ENCODE peak calls at places on chromosomes 4 and X, in ten cellular contexts. K, D, P, M, Z, F, N, H, R and E are unnamed samples.

GRCh38 chrX:93580634-93581033 is 92.7 kb downstream of the NAP1L3 start:
- DNase-seq in R (no peak), H (no peak), K (no peak), P (no peak), N (no peak), M (no peak), D (no peak), F (no peak), Z (no peak), E (no peak)

GRCh38 chrX:7132335-7133035 is 15.0 kb upstream of the STS start:
- DNase-seq in K (peak), H (peak), M (no peak), N (no peak), P (peak), Z (peak), R (peak), F (peak), D (peak), E (no peak)

GRCh38 chr4:186946682-186947294 is 223.1 kb upstream of the FAT1 start:
- DNase-seq in D (peak), M (no peak), R (no peak), F (peak), P (peak), K (peak), N (no peak), H (no peak), Z (no peak), E (no peak)

GRCh38 chr4:83393908-83394307 is 59.3 kb upstream of the HPSE start:
- DNase-seq in K (no peak), H (no peak), F (no peak), D (no peak), R (no peak), N (no peak), Z (no peak), M (no peak), P (no peak), E (no peak)

GRCh38 chrX:29447867-29448266 is 767.5 kb upstream of the MAGEB2 start:
- DNase-seq in R (no peak), H (no peak), Z (no peak), D (no peak), F (no peak), M (no peak), P (no peak), N (no peak), K (no peak), E (no peak)

GRCh38 chr4:174192943-174193342 is 90.5 kb downstream of the FBXO8 start:
- DNase-seq in K (no peak), D (no peak), N (no peak), M (no peak), R (no peak), F (no peak), Z (no peak), H (no peak), P (no peak), E (no peak)

GRCh38 chrX:18172970-18173369 is 47.7 kb downstream of the BEND2 start:
- DNase-seq in R (no peak), Z (no peak), F (no peak), H (no peak), N (no peak), P (no peak), K (no peak), D (no peak), M (no peak), E (no peak)

GRCh38 chr4:135239964-135240363 is 1038.4 kb upstream of the PABPC4L start:
- DNase-seq in N (no peak), K (no peak), R (no peak), M (no peak), D (no peak), Z (no peak), H (no peak), F (no peak), P (no peak), E (no peak)

GRCh38 chr4:128338634-128339355 is 51.2 kb upstream of the PGRMC2 start:
- DNase-seq in P (no peak), R (no peak), N (no peak), Z (peak), H (no peak), M (no peak), K (peak), F (peak), D (peak), E (no peak)

GRCh38 chrX:153476628-153477027 is 6.3 kb upstream of the HAUS7 start:
- DNase-seq in K (peak), F (no peak), R (peak), H (no peak), Z (no peak), D (no peak), N (no peak), M (peak), P (no peak), E (no peak)

GRCh38 chr4:65669981-65670330 is 333 bp downstream of the EPHA5 start:
- DNase-seq in N (no peak), F (no peak), Z (no peak), K (no peak), D (no peak), H (no peak), R (no peak), P (no peak), M (no peak), E (no peak)

GRCh38 chrX:64456828-64457227 is 61.6 kb upstream of the MTMR8 start:
- DNase-seq in R (no peak), N (no peak), F (no peak), D (no peak), K (no peak), H (no peak), Z (no peak), M (no peak), P (no peak), E (no peak)

GRCh38 chr4:16579866-16580265 is 318.6 kb downstream of the LDB2 start:
- DNase-seq in R (no peak), M (no peak), K (peak), F (no peak), N (no peak), H (no peak), Z (peak), P (no peak), D (no peak), E (no peak)

GRCh38 chr4:4574792-4575191 is 32.9 kb upstream of the STX18 start:
- DNase-seq in P (no peak), H (peak), F (peak), R (peak), N (no peak), K (peak), Z (peak), D (peak), M (peak), E (peak)

GRCh38 chrX:19225906-19226305 is 103.6 kb upstream of the ADGRG2 start:
- DNase-seq in K (peak), N (peak), F (peak), R (no peak), M (no peak), H (no peak), P (no peak), Z (no peak), D (peak), E (no peak)

GRCh38 chr4:6378493-6379445 is 93.6 kb downstream of the PPP2R2C start:
- DNase-seq in F (no peak), M (no peak), Z (no peak), H (no peak), K (no peak), D (no peak), N (no peak), P (no peak), R (no peak), E (no peak)

GRCh38 chrX:111098874-111099273 is 2.9 kb downstream of the PAK3 start:
- DNase-seq in K (peak), Z (no peak), H (peak), N (peak), R (peak), D (no peak), M (no peak), F (peak), P (peak), E (peak)

GRCh38 chr4:87060957-87061356 is 126.1 kb downstream of the AFF1 start:
- DNase-seq in D (peak), K (peak), Z (peak), M (no peak), R (no peak), N (no peak), P (no peak), F (peak), H (no peak), E (no peak)

GRCh38 chr4:56315041-56315440 is 72.2 kb downstream of the AASDH start:
- DNase-seq in H (no peak), P (no peak), Z (no peak), N (no peak), R (no peak), M (no peak), D (no peak), K (no peak), F (no peak), E (no peak)

GRCh38 chr4:67030636-67031035 is 514.7 kb downstream of the CENPC start:
- DNase-seq in K (no peak), F (no peak), Z (no peak), N (no peak), R (no peak), M (no peak), P (no peak), D (peak), H (no peak), E (no peak)

GRCh38 chr4:76689079-76689817 is 208.7 kb downstream of the SOWAHB start:
- DNase-seq in H (no peak), P (peak), M (peak), N (peak), F (peak), R (no peak), Z (peak), D (peak), K (no peak), E (peak)

GRCh38 chrX:9853307-9853706 is 67.1 kb downstream of the SHROOM2 start:
- DNase-seq in N (no peak), M (no peak), R (no peak), Z (no peak), D (no peak), H (no peak), K (no peak), P (no peak), F (no peak), E (no peak)

GRCh38 chr4:8745828-8746225 is 125.8 kb downstream of the HMX1 start:
- DNase-seq in N (no peak), M (no peak), Z (no peak), K (no peak), R (no peak), H (no peak), F (no peak), D (no peak), P (no peak), E (no peak)

GRCh38 chr4:14529653-14530052 is 472.6 kb upstream of the CPEB2 start:
- DNase-seq in M (no peak), P (no peak), Z (no peak), H (no peak), K (peak), D (peak), R (no peak), F (peak), N (no peak), E (no peak)

GRCh38 chr4:170058745-170059144 is 31.0 kb downstream of the AADAT start:
- DNase-seq in R (no peak), N (no peak), H (no peak), P (no peak), F (no peak), D (no peak), K (no peak), M (no peak), Z (no peak), E (no peak)

GRCh38 chrX:101409043-101409442 is 1.0 kb downstream of the HNRNPH2 start:
- DNase-seq in N (no peak), M (no peak), F (no peak), H (no peak), D (no peak), R (no peak), Z (no peak), K (no peak), P (no peak), E (no peak)

GRCh38 chrX:10178866-10179463 is 22.2 kb downstream of the CLCN4 start:
- DNase-seq in N (no peak), H (no peak), F (no peak), P (no peak), K (no peak), M (no peak), D (no peak), Z (no peak), R (no peak), E (no peak)

GRCh38 chr4:128159967-128160366 is 98.9 kb downstream of the LARP1B start:
- DNase-seq in Z (peak), K (peak), N (no peak), H (no peak), M (no peak), P (no peak), F (peak), D (peak), R (no peak), E (no peak)

GRCh38 chr4:15366660-15367059 is 61.2 kb upstream of the C1QTNF7 start:
- DNase-seq in Z (no peak), P (no peak), F (no peak), M (peak), D (no peak), H (no peak), R (no peak), N (no peak), K (no peak), E (no peak)

GRCh38 chr4:119314356-119314755 is 7.6 kb downstream of the FABP2 start:
- DNase-seq in H (peak), D (peak), P (no peak), K (peak), Z (peak), N (peak), R (no peak), M (no peak), F (peak), E (no peak)

GRCh38 chr4:144906181-144906895 is 191.7 kb downstream of the ANAPC10 start:
- DNase-seq in R (no peak), M (no peak), Z (no peak), F (peak), N (no peak), K (no peak), D (peak), P (no peak), H (no peak), E (peak)

GRCh38 chr4:9765091-9765490 is 16.3 kb upstream of the DRD5 start:
- DNase-seq in P (no peak), F (peak), R (no peak), K (peak), H (no peak), M (no peak), Z (peak), D (peak), N (peak), E (peak)

GRCh38 chr4:4386296-4386735 is 586 bp upstream of the NSG1 start:
- DNase-seq in R (no peak), P (peak), K (no peak), D (peak), F (no peak), Z (no peak), M (no peak), N (no peak), H (peak), E (no peak)

GRCh38 chr4:83208776-83209365 is 75.7 kb downstream of the COQ2 start:
- DNase-seq in D (no peak), F (no peak), K (peak), H (no peak), R (no peak), P (no peak), Z (peak), M (no peak), N (no peak), E (no peak)

DNA sequence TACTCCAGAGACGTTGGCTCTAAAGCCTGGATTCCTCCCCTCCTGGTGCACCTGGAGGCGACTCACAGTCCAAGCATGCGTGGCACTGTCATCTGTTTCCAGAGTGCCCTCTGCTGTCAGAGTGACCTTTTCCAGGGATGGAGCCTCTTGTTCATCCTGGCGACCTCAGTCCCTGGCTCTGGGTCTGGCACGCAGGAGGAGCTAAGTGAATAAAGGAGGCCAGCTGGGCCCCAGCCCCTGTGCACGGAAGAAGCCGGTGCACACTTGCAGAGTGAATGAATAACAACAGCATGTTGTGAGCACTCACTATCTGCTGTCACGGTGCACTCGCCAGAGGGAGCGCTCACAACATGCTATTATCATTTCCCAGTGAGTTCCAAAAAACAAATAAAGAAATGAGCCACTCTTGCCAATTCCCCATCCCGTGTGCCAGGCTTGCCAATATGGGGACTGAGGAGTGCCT is 27.8 kb upstream of the PSAPL1 start:
- DNase-seq in N (no peak), P (no peak), R (no peak), K (peak), M (no peak), H (no peak), F (peak), D (peak), Z (peak), E (no peak)
- TF ChIP-seq CTCF in N (no peak), P (peak), R (no peak), K (no peak), M (no peak), H (no peak), F (peak), D (peak), Z (peak), E (no peak)

GRCh38 chr4:26458104-26458503 is 32.2 kb downstream of the CCKAR start:
- DNase-seq in R (no peak), F (no peak), D (no peak), N (no peak), K (no peak), H (peak), P (no peak), Z (no peak), M (no peak), E (no peak)
- TF ChIP-seq CTCF in R (no peak), F (no peak), D (no peak), N (no peak), K (no peak), H (no peak), P (no peak), Z (no peak), M (no peak), E (no peak)

GRCh38 chr4:38860788-38861424 is 4.3 kb upstream of the TLR6 start:
- DNase-seq in M (no peak), H (peak), K (peak), D (peak), P (peak), R (peak), Z (peak), F (peak), N (peak), E (peak)
- TF ChIP-seq CTCF in M (peak), H (peak), K (peak), D (peak), P (peak), R (peak), Z (peak), F (peak), N (peak), E (peak)

GRCh38 chrX:45845142-45845541 is 644.5 kb upstream of the DIPK2B start:
- DNase-seq in Z (no peak), H (no peak), M (no peak), F (no peak), N (no peak), R (no peak), P (no peak), D (no peak), K (no peak), E (no peak)

GRCh38 chrX:45842207-45842900 is 641.7 kb upstream of the DIPK2B start:
- DNase-seq in D (peak), N (no peak), K (no peak), M (no peak), F (no peak), P (no peak), Z (peak), H (no peak), R (no peak), E (no peak)

GRCh38 chrX:45842916-45843315 is 642.2 kb upstream of the DIPK2B start:
- DNase-seq in M (no peak), N (no peak), R (no peak), K (peak), H (no peak), Z (peak), D (no peak), P (no peak), F (peak), E (no peak)

GRCh38 chrX:45846328-45846727 is 645.7 kb upstream of the DIPK2B start:
- DNase-seq in M (no peak), H (no peak), N (no peak), F (no peak), D (no peak), Z (no peak), K (no peak), P (no peak), R (no peak), E (no peak)

DNA sequence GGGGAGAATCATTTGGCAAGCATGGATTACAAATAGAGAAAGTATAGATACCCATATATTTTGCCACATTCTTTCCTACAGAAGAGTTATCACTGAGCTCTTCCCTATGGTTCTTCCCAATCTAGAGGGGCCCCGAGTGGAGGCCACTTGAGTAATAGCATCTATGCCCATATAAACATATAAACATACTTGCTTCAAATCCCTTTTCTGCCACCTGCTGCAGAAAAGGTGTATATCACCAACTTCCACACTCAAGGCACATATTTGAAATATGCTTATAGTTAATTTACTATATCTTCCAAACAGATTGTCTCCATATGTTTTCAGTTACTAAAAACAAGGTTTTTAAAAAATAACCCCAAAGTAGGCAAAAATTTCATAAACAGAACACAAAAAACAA is 642.8 kb upstream of the DIPK2B start:
- DNase-seq in D (peak), P (no peak), Z (no peak), M (no peak), H (no peak), K (no peak), N (peak), F (peak), R (no peak), E (no peak)
- TF ChIP-seq CTCF in D (peak), P (peak), Z (no peak), M (no peak), H (peak), K (peak), N (peak), F (peak), R (no peak), E (peak)

DNA sequence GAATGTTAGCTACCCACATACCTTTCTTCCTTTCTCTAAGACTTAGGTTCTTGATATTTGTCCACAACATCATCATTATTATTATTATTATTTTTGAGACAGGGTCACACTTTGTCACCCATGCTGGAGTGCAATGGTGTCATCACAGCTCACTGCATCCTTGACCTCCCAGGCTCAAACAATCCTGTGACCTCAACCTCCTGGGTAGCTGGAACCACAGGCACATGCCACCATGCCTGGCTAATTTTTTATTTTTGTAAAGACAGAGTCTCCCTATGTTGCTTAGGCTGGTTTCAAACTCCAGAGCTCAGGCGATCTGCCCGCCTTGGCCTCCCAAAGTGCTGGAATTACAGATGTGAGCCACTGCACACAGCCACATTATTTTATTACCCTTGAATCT is 119.0 kb downstream of the CBR4 start:
- DNase-seq in D (no peak), R (no peak), M (no peak), F (no peak), K (no peak), Z (no peak), H (no peak), N (no peak), P (no peak), E (no peak)
- TF ChIP-seq CTCF in D (no peak), R (no peak), M (no peak), F (no peak), K (no peak), Z (no peak), H (no peak), N (no peak), P (no peak), E (no peak)